ENCODE peak calls at places on chromosomes 6 and 20, in five cellular contexts. A is endodermal cell, T is DND-41, H is NT2/D1, Z is colonic mucosa. P is an unnamed sample.
A peak's percentile ranks its signal among the peaks of the same experiment; 100 is the strongest.

GRCh38 chr6:160505970-160506369 is 157.8 kb downstream of the SLC22A3 start:
- DNase-seq in H (no peak), Z (no peak), A (no peak), T (no peak), P (no peak)

GRCh38 chr20:50271674-50272412 is 81.2 kb downstream of the CEBPB start:
- DNase-seq in T (no peak), Z (no peak), H (no peak), A (no peak), P (no peak)

GRCh38 chr20:12535770-12536169 is 473.0 kb upstream of the SPTLC3 start:
- DNase-seq in H (no peak), T (no peak), Z (no peak), A (peak; percentile 71), P (no peak)

GRCh38 chr6:30554962-30555361 is 1.3 kb downstream of the GNL1 start:
- DNase-seq in A (no peak), H (no peak), Z (no peak), T (no peak), P (no peak)

GRCh38 chr20:22341508-22341907 is 242.9 kb downstream of the FOXA2 start:
- DNase-seq in Z (no peak), H (no peak), T (no peak), A (no peak), P (no peak)

GRCh38 chr20:10511507-10512231 is 76.6 kb downstream of the SLX4IP start:
- DNase-seq in H (peak; percentile 44), T (peak; percentile 85), A (peak; percentile 86), Z (peak; percentile 70), P (peak; percentile 45)

GRCh38 chr20:51489611-51490010 is 52.9 kb downstream of the NFATC2 start:
- DNase-seq in H (no peak), T (no peak), Z (no peak), A (no peak), P (no peak)

GRCh38 chr6:166032366-166033171 is 135.1 kb downstream of the TBXT start:
- DNase-seq in T (peak; percentile 11), Z (no peak), H (no peak), A (peak; percentile 86), P (peak; percentile 51)

GRCh38 chr20:25146976-25147375 is 48.5 kb upstream of the ENTPD6 start:
- DNase-seq in A (no peak), T (no peak), Z (no peak), H (no peak), P (no peak)

GRCh38 chr6:40152701-40153100 is 218.4 kb upstream of the MOCS1 start:
- DNase-seq in H (no peak), A (no peak), T (no peak), Z (no peak), P (no peak)

GRCh38 chr6:20207096-20207454 is 5.2 kb downstream of the MBOAT1 start:
- DNase-seq in Z (no peak), T (no peak), H (no peak), A (no peak), P (no peak)

GRCh38 chr6:20208687-20209378 is 3.4 kb downstream of the MBOAT1 start:
- DNase-seq in Z (no peak), A (no peak), H (no peak), T (no peak), P (no peak)

GRCh38 chr6:20202699-20203302 is 9.5 kb downstream of the MBOAT1 start:
- DNase-seq in T (no peak), Z (no peak), H (no peak), A (no peak), P (no peak)

GRCh38 chr6:20203561-20204528 is 8.4 kb downstream of the MBOAT1 start:
- DNase-seq in A (no peak), H (no peak), Z (no peak), T (no peak), P (no peak)

DNA sequence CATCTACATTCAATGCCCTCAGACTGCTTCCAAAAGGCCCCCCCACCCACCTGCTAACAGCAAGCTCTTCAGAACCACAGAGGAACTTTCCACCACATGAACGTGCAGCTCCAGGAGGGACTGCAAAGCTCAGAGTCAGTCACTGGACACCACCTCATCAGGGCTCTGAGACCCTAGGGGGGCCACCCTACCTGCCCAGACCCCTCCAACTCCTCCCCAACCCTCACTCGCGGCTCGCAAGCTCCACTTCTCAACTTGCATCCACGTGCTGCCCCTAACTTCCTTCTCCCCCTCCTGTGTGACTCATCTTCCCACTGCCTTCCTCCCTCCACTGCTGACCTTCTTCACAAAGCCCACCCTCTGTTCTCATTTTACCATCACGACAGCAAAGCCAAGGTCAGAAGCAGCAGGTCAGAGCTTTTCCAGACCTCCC is 6.5 kb downstream of the MBOAT1 start:
- DNase-seq in A (no peak), Z (no peak), T (peak; percentile 55), H (no peak), P (no peak)
- H3K4me1 ChIP-seq in A (peaks cover 4% of the 10 kb centered on the region), Z (peaks cover 33% of the 10 kb centered on the region), T (peaks cover 97% of the 10 kb centered on the region), H (peaks cover 2% of the 10 kb centered on the region), P (no peaks in the 10 kb centered on the region)

DNA sequence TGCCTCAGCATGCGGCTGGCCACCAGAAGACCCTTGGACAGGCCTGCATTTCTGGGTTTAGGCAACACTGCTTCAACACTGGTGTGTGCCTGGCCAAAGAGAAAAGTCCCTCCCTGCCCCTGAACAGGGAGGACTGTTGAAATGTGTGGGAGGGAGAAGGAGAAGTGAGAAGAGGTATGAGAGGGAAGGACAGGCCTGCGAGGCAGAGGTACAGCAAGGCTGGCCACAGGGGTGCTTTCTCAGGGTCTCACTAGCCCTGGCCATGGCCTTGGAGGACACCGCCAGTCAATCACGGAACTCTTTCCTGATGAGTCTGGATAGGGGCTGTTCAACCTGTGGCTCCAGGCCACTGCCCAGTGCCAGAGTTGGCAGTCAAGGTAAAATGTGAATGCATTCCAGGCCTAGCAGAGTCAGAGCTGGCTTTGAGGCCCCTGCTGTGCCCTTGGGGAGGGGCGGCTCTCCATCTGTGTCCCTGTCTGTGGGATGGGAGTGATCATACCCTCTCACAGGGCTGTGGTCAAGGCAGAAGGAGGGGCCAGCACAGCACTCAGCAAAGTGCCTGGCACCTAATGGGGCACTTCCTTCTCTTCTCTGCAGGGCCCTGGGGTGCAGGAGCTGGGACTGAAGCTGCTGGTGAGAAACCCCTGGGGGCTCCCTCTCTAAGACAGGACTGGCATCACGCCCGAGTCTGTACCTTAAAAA is 43.2 kb upstream of the CDH22 start:
- DNase-seq in A (no peak), Z (no peak), H (no peak), T (no peak), P (no peak)
- H3K9ac ChIP-seq in A (no peak overlapping the region), Z (no peak overlapping the region), H (peak overlapping the region; percentile 62), T (no peak overlapping the region), P (no peak overlapping the region)

GRCh38 chr6:114030767-114031166 is 59.8 kb upstream of the HDAC2 start:
- DNase-seq in T (no peak), Z (no peak), A (no peak), H (no peak), P (no peak)

GRCh38 chr6:114033606-114034005 is 62.7 kb upstream of the HDAC2 start:
- DNase-seq in A (no peak), Z (no peak), H (no peak), T (no peak), P (no peak)
- H3K4me1 ChIP-seq in A (no peaks in the 10 kb centered on the region), Z (no peaks in the 10 kb centered on the region), H (no peaks in the 10 kb centered on the region), T (no peaks in the 10 kb centered on the region), P (no peaks in the 10 kb centered on the region)

GRCh38 chr20:48502758-48503157 is 325.0 kb downstream of the PREX1 start:
- DNase-seq in Z (no peak), A (no peak), T (no peak), H (no peak), P (no peak)
- H3K9ac ChIP-seq in Z (no peak overlapping the region), A (no peak overlapping the region), T (no peak overlapping the region), H (no peak overlapping the region), P (no peak overlapping the region)

GRCh38 chr6:41781302-41781711 is 725 bp downstream of the PRICKLE4 start:
- DNase-seq in A (no peak), H (no peak), Z (peak; percentile 75), T (no peak), P (no peak)
- H3K4me1 ChIP-seq in A (no peaks in the 10 kb centered on the region), H (no peaks in the 10 kb centered on the region), Z (peaks cover 14% of the 10 kb centered on the region), T (peaks cover 38% of the 10 kb centered on the region), P (peaks cover 12% of the 10 kb centered on the region)

GRCh38 chr20:63973636-63974401 is 4.1 kb upstream of the ZNF512B start:
- DNase-seq in A (peak; percentile 95), Z (peak; percentile 90), H (peak; percentile 66), T (peak; percentile 66), P (peak; percentile 94)
- H3K9ac ChIP-seq in A (no peak overlapping the region), Z (peak overlapping the region; percentile 19), H (peak overlapping the region; percentile 68), T (no peak overlapping the region), P (no peak overlapping the region)

P was measured in neural progenitor cell.